ENCODE peak calls at places on chromosomes 13 and 19, in ten cellular contexts. One of them, this sample, is unnamed.

GRCh38 chr13:91922969-91923592 is 524.7 kb downstream of the GPC5 start:
- DNase-seq in mucosa of gallbladder: no peak
- DNase-seq in RPMI7951: no peak
- DNase-seq in colonic mucosa: no peak
- DNase-seq in stimulated activated naive B cell treated with anti-CD40 and anti-IgM and Interleukin-4, amounts not matched to agents 10 μg/mL and 1 μg/mL and 100 μg/mL, for 72 hours: no peak
- DNase-seq in effector CD4-positive, alpha-beta T cell: no peak
- DNase-seq in activated CD4-positive, CD25-positive, alpha-beta regulatory T cell: no peak
- DNase-seq in T-cell: no peak
- DNase-seq in CD4-positive, alpha-beta T cell: no peak
- DNase-seq in cardiac fibroblast: no peak
- DNase-seq in this sample: no peak

GRCh38 chr19:916645-917322 is 349 bp upstream of the KISS1R start:
- DNase-seq in stimulated activated naive B cell treated with anti-CD40 and anti-IgM and Interleukin-4, amounts not matched to agents 10 μg/mL and 1 μg/mL and 100 μg/mL, for 72 hours: no peak
- DNase-seq in activated CD4-positive, CD25-positive, alpha-beta regulatory T cell: no peak
- DNase-seq in RPMI7951: no peak
- DNase-seq in colonic mucosa: no peak
- DNase-seq in mucosa of gallbladder: no peak
- DNase-seq in cardiac fibroblast: no peak
- DNase-seq in T-cell: no peak
- DNase-seq in CD4-positive, alpha-beta T cell: no peak
- DNase-seq in effector CD4-positive, alpha-beta T cell: no peak
- DNase-seq in this sample: no peak

GRCh38 chr19:17327654-17328516 is 6.8 kb downstream of the ANO8 start:
- DNase-seq in mucosa of gallbladder: peak; percentile 76
- DNase-seq in CD4-positive, alpha-beta T cell: peak; percentile 41
- DNase-seq in cardiac fibroblast: no peak
- DNase-seq in stimulated activated naive B cell treated with anti-CD40 and anti-IgM and Interleukin-4, amounts not matched to agents 10 μg/mL and 1 μg/mL and 100 μg/mL, for 72 hours: no peak
- DNase-seq in effector CD4-positive, alpha-beta T cell: peak; percentile 44
- DNase-seq in RPMI7951: no peak
- DNase-seq in colonic mucosa: peak; percentile 89
- DNase-seq in activated CD4-positive, CD25-positive, alpha-beta regulatory T cell: peak; percentile 31
- DNase-seq in T-cell: no peak
- DNase-seq in this sample: no peak

GRCh38 chr19:43681826-43682225 is 11.9 kb upstream of the PLAUR start:
- DNase-seq in CD4-positive, alpha-beta T cell: no peak
- DNase-seq in T-cell: no peak
- DNase-seq in effector CD4-positive, alpha-beta T cell: no peak
- DNase-seq in stimulated activated naive B cell treated with anti-CD40 and anti-IgM and Interleukin-4, amounts not matched to agents 10 μg/mL and 1 μg/mL and 100 μg/mL, for 72 hours: no peak
- DNase-seq in cardiac fibroblast: no peak
- DNase-seq in mucosa of gallbladder: no peak
- DNase-seq in colonic mucosa: no peak
- DNase-seq in RPMI7951: no peak
- DNase-seq in activated CD4-positive, CD25-positive, alpha-beta regulatory T cell: no peak
- DNase-seq in this sample: no peak

GRCh38 chr13:66364346-66364745 is 865.8 kb downstream of the PCDH9 start:
- DNase-seq in colonic mucosa: no peak
- DNase-seq in T-cell: no peak
- DNase-seq in CD4-positive, alpha-beta T cell: no peak
- DNase-seq in stimulated activated naive B cell treated with anti-CD40 and anti-IgM and Interleukin-4, amounts not matched to agents 10 μg/mL and 1 μg/mL and 100 μg/mL, for 72 hours: no peak
- DNase-seq in cardiac fibroblast: no peak
- DNase-seq in RPMI7951: no peak
- DNase-seq in activated CD4-positive, CD25-positive, alpha-beta regulatory T cell: no peak
- DNase-seq in mucosa of gallbladder: no peak
- DNase-seq in effector CD4-positive, alpha-beta T cell: no peak
- DNase-seq in this sample: no peak

GRCh38 chr13:42048625-42049453 is at the start of gene DGKH:
- DNase-seq in effector CD4-positive, alpha-beta T cell: peak; percentile 55
- DNase-seq in mucosa of gallbladder: peak; percentile 81
- DNase-seq in activated CD4-positive, CD25-positive, alpha-beta regulatory T cell: peak; percentile 28
- DNase-seq in T-cell: no peak
- DNase-seq in stimulated activated naive B cell treated with anti-CD40 and anti-IgM and Interleukin-4, amounts not matched to agents 10 μg/mL and 1 μg/mL and 100 μg/mL, for 72 hours: peak; percentile 37
- DNase-seq in CD4-positive, alpha-beta T cell: peak; percentile 49
- DNase-seq in cardiac fibroblast: peak; percentile 66
- DNase-seq in RPMI7951: peak; percentile 75
- DNase-seq in colonic mucosa: peak; percentile 92
- DNase-seq in this sample: peak; percentile 87

GRCh38 chr19:2888739-2889224 is 11.9 kb upstream of the ZNF57 start:
- DNase-seq in mucosa of gallbladder: no peak
- DNase-seq in colonic mucosa: no peak
- DNase-seq in cardiac fibroblast: no peak
- DNase-seq in T-cell: peak; percentile 58
- DNase-seq in activated CD4-positive, CD25-positive, alpha-beta regulatory T cell: peak; percentile 31
- DNase-seq in effector CD4-positive, alpha-beta T cell: no peak
- DNase-seq in RPMI7951: no peak
- DNase-seq in stimulated activated naive B cell treated with anti-CD40 and anti-IgM and Interleukin-4, amounts not matched to agents 10 μg/mL and 1 μg/mL and 100 μg/mL, for 72 hours: peak; percentile 80
- DNase-seq in CD4-positive, alpha-beta T cell: peak; percentile 53
- DNase-seq in this sample: no peak

GRCh38 chr19:29311391-29311790 is 98.4 kb upstream of the UQCRFS1 start:
- DNase-seq in RPMI7951: no peak
- DNase-seq in CD4-positive, alpha-beta T cell: no peak
- DNase-seq in activated CD4-positive, CD25-positive, alpha-beta regulatory T cell: no peak
- DNase-seq in cardiac fibroblast: no peak
- DNase-seq in T-cell: no peak
- DNase-seq in colonic mucosa: no peak
- DNase-seq in mucosa of gallbladder: no peak
- DNase-seq in stimulated activated naive B cell treated with anti-CD40 and anti-IgM and Interleukin-4, amounts not matched to agents 10 μg/mL and 1 μg/mL and 100 μg/mL, for 72 hours: no peak
- DNase-seq in effector CD4-positive, alpha-beta T cell: no peak
- DNase-seq in this sample: no peak

GRCh38 chr19:16185123-16185924 is at the start of gene FAM32A:
- DNase-seq in cardiac fibroblast: peak; percentile 99
- DNase-seq in CD4-positive, alpha-beta T cell: peak; percentile 98
- DNase-seq in mucosa of gallbladder: peak; percentile 99
- DNase-seq in effector CD4-positive, alpha-beta T cell: peak; percentile 98
- DNase-seq in activated CD4-positive, CD25-positive, alpha-beta regulatory T cell: peak; percentile 96
- DNase-seq in colonic mucosa: peak; percentile 99
- DNase-seq in RPMI7951: peak; percentile 99
- DNase-seq in stimulated activated naive B cell treated with anti-CD40 and anti-IgM and Interleukin-4, amounts not matched to agents 10 μg/mL and 1 μg/mL and 100 μg/mL, for 72 hours: peak; percentile 99
- DNase-seq in T-cell: peak; percentile 98
- DNase-seq in this sample: peak; percentile 99

GRCh38 chr19:7280940-7281666 is 13.1 kb downstream of the INSR start:
- DNase-seq in effector CD4-positive, alpha-beta T cell: no peak
- DNase-seq in T-cell: no peak
- DNase-seq in RPMI7951: no peak
- DNase-seq in cardiac fibroblast: no peak
- DNase-seq in mucosa of gallbladder: no peak
- DNase-seq in CD4-positive, alpha-beta T cell: no peak
- DNase-seq in activated CD4-positive, CD25-positive, alpha-beta regulatory T cell: no peak
- DNase-seq in colonic mucosa: no peak
- DNase-seq in stimulated activated naive B cell treated with anti-CD40 and anti-IgM and Interleukin-4, amounts not matched to agents 10 μg/mL and 1 μg/mL and 100 μg/mL, for 72 hours: no peak
- DNase-seq in this sample: no peak

GRCh38 chr19:7197169-7197759 is 97.0 kb downstream of the INSR start:
- DNase-seq in effector CD4-positive, alpha-beta T cell: peak; percentile 76
- DNase-seq in activated CD4-positive, CD25-positive, alpha-beta regulatory T cell: peak; percentile 71
- DNase-seq in RPMI7951: peak; percentile 93
- DNase-seq in cardiac fibroblast: peak; percentile 98
- DNase-seq in CD4-positive, alpha-beta T cell: peak; percentile 85
- DNase-seq in stimulated activated naive B cell treated with anti-CD40 and anti-IgM and Interleukin-4, amounts not matched to agents 10 μg/mL and 1 μg/mL and 100 μg/mL, for 72 hours: peak; percentile 91
- DNase-seq in mucosa of gallbladder: peak; percentile 91
- DNase-seq in colonic mucosa: peak; percentile 89
- DNase-seq in T-cell: peak; percentile 83
- DNase-seq in this sample: peak; percentile 91

GRCh38 chr13:57003682-57004081 is 137.0 kb upstream of the PRR20A start:
- DNase-seq in mucosa of gallbladder: no peak
- DNase-seq in effector CD4-positive, alpha-beta T cell: no peak
- DNase-seq in cardiac fibroblast: no peak
- DNase-seq in RPMI7951: no peak
- DNase-seq in CD4-positive, alpha-beta T cell: no peak
- DNase-seq in colonic mucosa: no peak
- DNase-seq in T-cell: no peak
- DNase-seq in activated CD4-positive, CD25-positive, alpha-beta regulatory T cell: no peak
- DNase-seq in stimulated activated naive B cell treated with anti-CD40 and anti-IgM and Interleukin-4, amounts not matched to agents 10 μg/mL and 1 μg/mL and 100 μg/mL, for 72 hours: no peak
- DNase-seq in this sample: no peak

GRCh38 chr13:110520431-110521295 is 40.9 kb downstream of the RAB20 start:
- DNase-seq in cardiac fibroblast: peak; percentile 69
- DNase-seq in effector CD4-positive, alpha-beta T cell: no peak
- DNase-seq in CD4-positive, alpha-beta T cell: no peak
- DNase-seq in RPMI7951: peak; percentile 68
- DNase-seq in activated CD4-positive, CD25-positive, alpha-beta regulatory T cell: no peak
- DNase-seq in T-cell: no peak
- DNase-seq in colonic mucosa: peak; percentile 89
- DNase-seq in mucosa of gallbladder: peak; percentile 92
- DNase-seq in stimulated activated naive B cell treated with anti-CD40 and anti-IgM and Interleukin-4, amounts not matched to agents 10 μg/mL and 1 μg/mL and 100 μg/mL, for 72 hours: no peak
- DNase-seq in this sample: peak; percentile 73

GRCh38 chr19:2523630-2524311 is 47.8 kb downstream of the GADD45B start:
- DNase-seq in cardiac fibroblast: peak; percentile 78
- DNase-seq in T-cell: no peak
- DNase-seq in RPMI7951: peak; percentile 84
- DNase-seq in colonic mucosa: no peak
- DNase-seq in CD4-positive, alpha-beta T cell: no peak
- DNase-seq in activated CD4-positive, CD25-positive, alpha-beta regulatory T cell: no peak
- DNase-seq in stimulated activated naive B cell treated with anti-CD40 and anti-IgM and Interleukin-4, amounts not matched to agents 10 μg/mL and 1 μg/mL and 100 μg/mL, for 72 hours: no peak
- DNase-seq in mucosa of gallbladder: no peak
- DNase-seq in effector CD4-positive, alpha-beta T cell: no peak
- DNase-seq in this sample: no peak

GRCh38 chr13:99564389-99564788 is 63.1 kb downstream of the TM9SF2 start:
- DNase-seq in mucosa of gallbladder: no peak
- DNase-seq in T-cell: no peak
- DNase-seq in activated CD4-positive, CD25-positive, alpha-beta regulatory T cell: no peak
- DNase-seq in cardiac fibroblast: no peak
- DNase-seq in colonic mucosa: no peak
- DNase-seq in RPMI7951: no peak
- DNase-seq in stimulated activated naive B cell treated with anti-CD40 and anti-IgM and Interleukin-4, amounts not matched to agents 10 μg/mL and 1 μg/mL and 100 μg/mL, for 72 hours: no peak
- DNase-seq in effector CD4-positive, alpha-beta T cell: no peak
- DNase-seq in CD4-positive, alpha-beta T cell: no peak
- DNase-seq in this sample: no peak

GRCh38 chr19:1873524-1874473 is 10.4 kb upstream of the KLF16 start:
- DNase-seq in RPMI7951: no peak
- DNase-seq in stimulated activated naive B cell treated with anti-CD40 and anti-IgM and Interleukin-4, amounts not matched to agents 10 μg/mL and 1 μg/mL and 100 μg/mL, for 72 hours: no peak
- DNase-seq in mucosa of gallbladder: no peak
- DNase-seq in effector CD4-positive, alpha-beta T cell: no peak
- DNase-seq in colonic mucosa: no peak
- DNase-seq in cardiac fibroblast: no peak
- DNase-seq in T-cell: no peak
- DNase-seq in activated CD4-positive, CD25-positive, alpha-beta regulatory T cell: no peak
- DNase-seq in CD4-positive, alpha-beta T cell: no peak
- DNase-seq in this sample: peak; percentile 67

GRCh38 chr13:59641758-59642157 is 522.0 kb downstream of the DIAPH3 start:
- DNase-seq in effector CD4-positive, alpha-beta T cell: no peak
- DNase-seq in CD4-positive, alpha-beta T cell: no peak
- DNase-seq in T-cell: no peak
- DNase-seq in colonic mucosa: no peak
- DNase-seq in stimulated activated naive B cell treated with anti-CD40 and anti-IgM and Interleukin-4, amounts not matched to agents 10 μg/mL and 1 μg/mL and 100 μg/mL, for 72 hours: no peak
- DNase-seq in activated CD4-positive, CD25-positive, alpha-beta regulatory T cell: no peak
- DNase-seq in mucosa of gallbladder: no peak
- DNase-seq in cardiac fibroblast: no peak
- DNase-seq in RPMI7951: no peak
- DNase-seq in this sample: no peak

GRCh38 chr19:49835562-49835961 is 15.4 kb upstream of the PTOV1 start:
- DNase-seq in mucosa of gallbladder: no peak
- DNase-seq in colonic mucosa: no peak
- DNase-seq in cardiac fibroblast: no peak
- DNase-seq in effector CD4-positive, alpha-beta T cell: no peak
- DNase-seq in RPMI7951: no peak
- DNase-seq in T-cell: no peak
- DNase-seq in activated CD4-positive, CD25-positive, alpha-beta regulatory T cell: no peak
- DNase-seq in stimulated activated naive B cell treated with anti-CD40 and anti-IgM and Interleukin-4, amounts not matched to agents 10 μg/mL and 1 μg/mL and 100 μg/mL, for 72 hours: no peak
- DNase-seq in CD4-positive, alpha-beta T cell: no peak
- DNase-seq in this sample: no peak

GRCh38 chr13:114063545-114064515 is 68.6 kb downstream of the RASA3 start:
- DNase-seq in stimulated activated naive B cell treated with anti-CD40 and anti-IgM and Interleukin-4, amounts not matched to agents 10 μg/mL and 1 μg/mL and 100 μg/mL, for 72 hours: no peak
- DNase-seq in cardiac fibroblast: peak; percentile 75
- DNase-seq in RPMI7951: peak; percentile 92
- DNase-seq in CD4-positive, alpha-beta T cell: no peak
- DNase-seq in effector CD4-positive, alpha-beta T cell: no peak
- DNase-seq in activated CD4-positive, CD25-positive, alpha-beta regulatory T cell: no peak
- DNase-seq in mucosa of gallbladder: no peak
- DNase-seq in T-cell: no peak
- DNase-seq in colonic mucosa: no peak
- DNase-seq in this sample: peak; percentile 63

GRCh38 chr19:812819-813358 is 8.9 kb downstream of the PLPPR3 start:
- DNase-seq in stimulated activated naive B cell treated with anti-CD40 and anti-IgM and Interleukin-4, amounts not matched to agents 10 μg/mL and 1 μg/mL and 100 μg/mL, for 72 hours: no peak
- DNase-seq in colonic mucosa: no peak
- DNase-seq in mucosa of gallbladder: no peak
- DNase-seq in T-cell: no peak
- DNase-seq in effector CD4-positive, alpha-beta T cell: no peak
- DNase-seq in CD4-positive, alpha-beta T cell: no peak
- DNase-seq in RPMI7951: no peak
- DNase-seq in activated CD4-positive, CD25-positive, alpha-beta regulatory T cell: no peak
- DNase-seq in cardiac fibroblast: no peak
- DNase-seq in this sample: no peak

This sample was measured in left ventricle myocardium inferior.